ENCODE peak calls at places on chromosomes 11 and 22, in four cellular contexts. Q is K562, L is HepG2, W is GM12878. P is an unnamed sample.

GRCh38 chr22:28268176-28268575 is 349.1 kb upstream of the PITPNB start:
- DNase-seq in Q (no peak), L (no peak), W (no peak), P (no peak)

GRCh38 chr22:36220457-36220921 is 18.8 kb downstream of the APOL2 start:
- DNase-seq in Q (no peak), L (no peak), W (no peak), P (peak)

GRCh38 chr11:1755344-1756023 is 5.1 kb upstream of the IFITM10 start:
- DNase-seq in Q (no peak), L (no peak), W (no peak), P (no peak)

GRCh38 chr11:87083029-87083428 is 45.3 kb downstream of the TMEM135 start:
- DNase-seq in Q (no peak), L (no peak), W (no peak), P (no peak)

GRCh38 chr11:132134322-132134721 is 763.9 kb downstream of the NTM start:
- DNase-seq in Q (no peak), L (no peak), W (no peak), P (no peak)

GRCh38 chr11:12285811-12286222 is 91.6 kb upstream of the PARVA start:
- DNase-seq in Q (no peak), L (no peak), W (no peak), P (no peak)

GRCh38 chr11:1836011-1836945 is 1.5 kb downstream of the SYT8 start:
- DNase-seq in Q (no peak), L (no peak), W (no peak), P (no peak)

GRCh38 chr11:48033918-48034341 is 53.6 kb downstream of the PTPRJ start:
- DNase-seq in Q (no peak), L (no peak), W (no peak), P (no peak)

GRCh38 chr11:110059706-110060430 is 33.3 kb upstream of the ZC3H12C start:
- DNase-seq in Q (no peak), L (no peak), W (no peak), P (no peak)

GRCh38 chr11:32002311-32002710 is 88.6 kb upstream of the RCN1 start:
- DNase-seq in Q (no peak), L (no peak), W (no peak), P (no peak)

GRCh38 chr11:134781335-134781970 is 369.4 kb upstream of the B3GAT1 start:
- DNase-seq in Q (no peak), L (no peak), W (no peak), P (no peak)

GRCh38 chr11:68749501-68750196 is 1.7 kb downstream of the TESMIN start:
- DNase-seq in Q (no peak), L (no peak), W (no peak), P (no peak)

GRCh38 chr11:92843455-92843854 is 126.0 kb upstream of the MTNR1B start:
- DNase-seq in Q (no peak), L (no peak), W (no peak), P (no peak)

GRCh38 chr11:30830666-30831065 is 244.5 kb upstream of the MPPED2 start:
- DNase-seq in Q (no peak), L (no peak), W (no peak), P (no peak)

GRCh38 chr11:65150513-65151271 is 16.4 kb upstream of the SYVN1 start:
- DNase-seq in Q (peak), L (peak), W (peak), P (peak)

GRCh38 chr22:45656577-45656976 is 15.1 kb upstream of the ATXN10 start:
- DNase-seq in Q (no peak), L (peak), W (no peak), P (no peak)

GRCh38 chr11:62725686-62726085 is 1.6 kb downstream of the HNRNPUL2 start:
- DNase-seq in Q (peak), L (peak), W (no peak), P (no peak)

GRCh38 chr22:50434849-50435700 is 39.8 kb downstream of the SBF1 start:
- DNase-seq in Q (no peak), L (no peak), W (no peak), P (no peak)

GRCh38 chr11:116641561-116642045 is 131.2 kb downstream of the BUD13 start:
- DNase-seq in Q (peak), L (no peak), W (no peak), P (peak)

GRCh38 chr11:2443406-2443805 is 908 bp downstream of the TRPM5 start:
- DNase-seq in Q (no peak), L (no peak), W (no peak), P (no peak)

GRCh38 chr11:4539603-4540219 is 5.3 kb upstream of the OR52M1 start:
- DNase-seq in Q (peak), L (peak), W (no peak), P (peak)

GRCh38 chr22:46483353-46483752 is 54.1 kb downstream of the CELSR1 start:
- DNase-seq in Q (no peak), L (no peak), W (peak), P (no peak)

GRCh38 chr22:47114813-47115517 is 352.5 kb downstream of the TBC1D22A start:
- DNase-seq in Q (no peak), L (no peak), W (no peak), P (no peak)

GRCh38 chr11:73149105-73149504 is 7.0 kb upstream of the FCHSD2 start:
- DNase-seq in Q (no peak), L (no peak), W (no peak), P (no peak)

GRCh38 chr11:70763606-70764005 is 365.3 kb downstream of the CTTN start:
- DNase-seq in Q (no peak), L (no peak), W (no peak), P (no peak)

GRCh38 chr11:69744435-69744834 is 30.7 kb downstream of the FGF4 start:
- DNase-seq in Q (no peak), L (peak), W (no peak), P (no peak)

GRCh38 chr11:120357620-120358019 is 21.4 kb downstream of the ARHGEF12 start:
- DNase-seq in Q (no peak), L (no peak), W (no peak), P (no peak)

GRCh38 chr11:95450547-95451123 is 219.6 kb upstream of the SESN3 start:
- DNase-seq in Q (peak), L (no peak), W (no peak), P (no peak)

GRCh38 chr11:122703541-122704272 is 48.2 kb downstream of the UBASH3B start:
- DNase-seq in Q (no peak), L (no peak), W (no peak), P (no peak)

GRCh38 chr11:68273056-68273738 is 1.4 kb upstream of the C11orf24 start:
- DNase-seq in Q (no peak), L (no peak), W (no peak), P (no peak)

GRCh38 chr22:50641696-50642607 is 14.0 kb upstream of the ARSA start:
- DNase-seq in Q (no peak), L (peak), W (no peak), P (no peak)

GRCh38 chr11:119361056-119361787 is 14.7 kb upstream of the MFRP start:
- DNase-seq in Q (peak), L (peak), W (no peak), P (peak)

GRCh38 chr22:46029574-46030200 is 52.7 kb upstream of the WNT7B start:
- DNase-seq in Q (no peak), L (no peak), W (no peak), P (no peak)

GRCh38 chr22:17570851-17571631 is 7.7 kb downstream of the SLC25A18 start:
- DNase-seq in Q (no peak), L (no peak), W (no peak), P (no peak)

GRCh38 chr11:2586091-2586792 is 113.6 kb downstream of the KCNQ1OT1 start:
- DNase-seq in Q (no peak), L (no peak), W (no peak), P (no peak)

DNA sequence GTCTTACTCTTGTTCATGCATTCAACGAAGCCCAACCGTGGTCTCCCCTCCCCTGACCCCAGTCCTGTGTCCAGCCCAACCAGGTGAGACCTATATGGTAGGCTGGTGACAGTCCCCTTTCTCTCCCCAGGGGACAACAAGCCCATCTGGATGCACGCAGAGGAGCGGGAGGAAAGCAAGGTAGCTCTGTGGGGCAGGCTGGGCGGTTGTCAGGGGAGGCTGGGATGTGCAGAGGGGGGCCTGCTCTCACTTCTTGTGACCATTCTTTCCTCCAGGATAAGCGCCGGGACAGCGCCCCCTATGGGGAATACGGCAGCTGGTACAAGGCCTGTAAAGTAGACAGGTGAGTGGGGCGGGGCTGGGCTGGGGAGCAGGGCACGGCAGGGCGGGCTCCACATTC is 3.5 kb upstream of the RAB1B start:
- DNase-seq in Q (peak), L (no peak), W (no peak), P (no peak)
- TF ChIP-seq ESRRA in Q (no peak), L (no peak), W (no peak), P (no peak)

GRCh38 chr11:113242060-113242459 is 72.3 kb upstream of the TTC12 start:
- DNase-seq in Q (no peak), L (no peak), W (no peak), P (no peak)
- TF ChIP-seq POLR2AphosphoS2 in Q (no peak), L (no peak), W (no peak), P (no peak)

GRCh38 chr11:13868710-13869403 is 93.7 kb upstream of the SPON1 start:
- DNase-seq in Q (no peak), L (no peak), W (no peak), P (no peak)

GRCh38 chr11:13859986-13860385 is 102.5 kb upstream of the SPON1 start:
- DNase-seq in Q (no peak), L (no peak), W (no peak), P (no peak)

GRCh38 chr11:13857828-13858227 is 104.7 kb upstream of the SPON1 start:
- DNase-seq in Q (no peak), L (no peak), W (no peak), P (no peak)

GRCh38 chr11:13861411-13861810 is 101.1 kb upstream of the SPON1 start:
- DNase-seq in Q (no peak), L (no peak), W (no peak), P (no peak)

DNA sequence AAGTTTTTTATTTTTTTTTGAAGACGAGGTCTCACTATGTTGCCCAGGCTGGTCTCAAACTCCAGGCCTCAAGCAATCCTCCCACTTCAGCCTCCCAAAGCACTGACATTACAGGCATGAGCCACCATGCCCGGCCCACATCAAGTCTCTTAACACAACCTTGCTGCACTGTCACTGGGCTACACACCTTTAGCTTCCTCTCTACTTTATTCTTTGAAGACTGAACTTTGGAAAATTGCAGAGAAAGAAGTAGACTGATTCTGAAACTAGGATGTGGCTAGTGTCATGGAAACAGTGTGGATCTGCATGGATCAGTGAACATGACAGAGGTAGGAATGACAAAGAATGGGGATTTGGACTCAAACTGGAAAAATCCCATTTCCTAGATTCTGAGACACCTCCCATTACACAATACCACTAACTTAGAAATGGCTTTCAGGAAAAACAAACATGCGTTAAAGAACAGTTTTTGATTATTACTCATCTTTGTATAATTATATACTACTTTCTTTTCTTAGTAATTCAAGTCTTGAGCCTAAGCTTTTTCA is 99.6 kb upstream of the SPON1 start:
- DNase-seq in Q (no peak), L (no peak), W (no peak), P (no peak)
- TF ChIP-seq EP300 in Q (no peak), L (no peak), W (no peak), P (no peak)

DNA sequence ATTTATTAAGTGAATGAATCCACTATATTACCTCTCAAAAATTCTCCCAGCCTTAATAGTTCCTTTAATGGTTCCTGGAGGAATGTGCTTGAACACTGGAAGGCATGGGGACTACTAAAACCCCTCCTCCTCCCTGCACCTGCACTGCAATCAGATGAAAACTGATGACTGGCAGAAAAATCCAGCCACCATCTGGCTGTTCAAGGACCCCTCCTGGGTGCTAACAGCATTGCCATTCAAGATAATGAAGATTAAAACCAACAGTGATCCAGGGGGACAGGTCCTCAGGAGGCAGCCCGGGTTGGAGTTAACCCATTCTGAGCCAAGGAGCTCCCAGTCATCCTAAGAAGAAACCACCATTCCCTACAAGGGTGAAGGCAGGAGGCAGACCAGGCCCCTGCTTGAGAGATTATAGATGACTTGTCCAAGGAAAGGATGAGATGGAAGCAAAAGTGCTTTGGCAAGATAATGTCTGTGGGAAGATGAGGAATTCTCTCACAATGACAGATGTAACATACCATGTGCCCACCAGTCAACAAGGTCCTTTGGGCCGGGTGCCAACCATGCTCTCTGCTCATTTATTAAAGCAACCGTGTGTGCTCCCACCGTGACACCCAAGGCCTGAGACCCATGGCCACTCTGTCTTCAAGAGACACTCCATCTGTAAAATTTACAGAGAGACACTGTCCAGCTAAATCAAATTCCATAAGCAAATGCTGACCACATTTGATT is 90.6 kb downstream of the LARGE1 start:
- DNase-seq in Q (no peak), L (no peak), W (no peak), P (no peak)
- TF ChIP-seq ESRRA in Q (no peak), L (no peak), W (no peak), P (no peak)

DNA sequence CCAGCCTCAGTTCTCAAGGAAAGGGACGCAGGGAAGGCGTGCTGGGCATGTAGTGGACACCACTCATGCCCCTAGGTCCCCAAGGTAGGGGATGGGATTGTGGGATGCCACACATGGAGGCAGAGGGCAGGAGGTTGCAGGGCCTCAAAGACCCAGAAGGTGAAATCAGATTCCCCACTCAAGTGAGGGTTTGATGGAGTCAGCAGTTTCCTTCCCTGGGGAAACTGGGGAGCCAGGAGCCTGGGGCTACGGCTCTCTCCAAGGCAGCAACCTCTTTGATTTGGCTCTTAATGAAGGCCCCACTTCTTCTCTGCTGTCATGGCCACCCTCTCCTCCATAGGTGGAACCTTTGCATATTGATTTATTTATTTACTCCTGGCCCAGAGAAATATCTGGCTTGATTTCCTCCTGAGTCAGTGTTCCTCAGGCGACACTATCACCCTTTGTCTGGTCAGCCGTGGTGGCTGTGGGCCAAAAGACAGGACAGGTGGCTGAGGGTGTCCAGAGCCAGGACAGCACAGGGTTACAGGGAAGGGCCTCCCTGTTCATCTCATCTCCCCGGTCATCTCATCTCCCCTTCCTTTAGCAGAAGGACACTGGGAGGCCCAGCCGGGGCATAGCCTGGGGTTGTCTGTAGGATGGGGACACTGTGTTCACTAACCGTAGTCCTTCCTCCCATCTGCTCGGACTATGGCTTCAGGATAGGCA is 9.6 kb downstream of the GNAZ start:
- DNase-seq in Q (no peak), L (peak), W (no peak), P (no peak)
- TF ChIP-seq POLR2AphosphoS2 in Q (no peak), L (no peak), W (no peak), P (no peak)

GRCh38 chr22:39617761-39618757 is 47.5 kb downstream of the CACNA1I start:
- DNase-seq in Q (no peak), L (no peak), W (no peak), P (no peak)
- TF ChIP-seq EP300 in Q (no peak), L (no peak), W (no peak), P (no peak)

GRCh38 chr11:133597236-133597635 is 64.9 kb upstream of the OPCML start:
- DNase-seq in Q (no peak), L (no peak), W (no peak), P (no peak)
- TF ChIP-seq ESRRA in Q (no peak), L (no peak), W (no peak), P (no peak)

GRCh38 chr22:21632931-21633330 is 371 bp downstream of the CCDC116 start:
- DNase-seq in Q (no peak), L (no peak), W (no peak), P (no peak)

GRCh38 chr22:21634081-21634480 is 1.5 kb downstream of the CCDC116 start:
- DNase-seq in Q (no peak), L (no peak), W (no peak), P (no peak)

GRCh38 chr22:21631025-21631424 is 1.2 kb upstream of the YDJC start:
- DNase-seq in Q (peak), L (no peak), W (no peak), P (no peak)

GRCh38 chr22:21633481-21633880 is 921 bp downstream of the CCDC116 start:
- DNase-seq in Q (peak), L (no peak), W (no peak), P (no peak)

GRCh38 chr22:21632237-21632895 is at the start of gene CCDC116:
- DNase-seq in Q (peak), L (peak), W (no peak), P (peak)
- TF ChIP-seq POLR2AphosphoS2 in Q (peak), L (no peak), W (no peak), P (no peak)

DNA sequence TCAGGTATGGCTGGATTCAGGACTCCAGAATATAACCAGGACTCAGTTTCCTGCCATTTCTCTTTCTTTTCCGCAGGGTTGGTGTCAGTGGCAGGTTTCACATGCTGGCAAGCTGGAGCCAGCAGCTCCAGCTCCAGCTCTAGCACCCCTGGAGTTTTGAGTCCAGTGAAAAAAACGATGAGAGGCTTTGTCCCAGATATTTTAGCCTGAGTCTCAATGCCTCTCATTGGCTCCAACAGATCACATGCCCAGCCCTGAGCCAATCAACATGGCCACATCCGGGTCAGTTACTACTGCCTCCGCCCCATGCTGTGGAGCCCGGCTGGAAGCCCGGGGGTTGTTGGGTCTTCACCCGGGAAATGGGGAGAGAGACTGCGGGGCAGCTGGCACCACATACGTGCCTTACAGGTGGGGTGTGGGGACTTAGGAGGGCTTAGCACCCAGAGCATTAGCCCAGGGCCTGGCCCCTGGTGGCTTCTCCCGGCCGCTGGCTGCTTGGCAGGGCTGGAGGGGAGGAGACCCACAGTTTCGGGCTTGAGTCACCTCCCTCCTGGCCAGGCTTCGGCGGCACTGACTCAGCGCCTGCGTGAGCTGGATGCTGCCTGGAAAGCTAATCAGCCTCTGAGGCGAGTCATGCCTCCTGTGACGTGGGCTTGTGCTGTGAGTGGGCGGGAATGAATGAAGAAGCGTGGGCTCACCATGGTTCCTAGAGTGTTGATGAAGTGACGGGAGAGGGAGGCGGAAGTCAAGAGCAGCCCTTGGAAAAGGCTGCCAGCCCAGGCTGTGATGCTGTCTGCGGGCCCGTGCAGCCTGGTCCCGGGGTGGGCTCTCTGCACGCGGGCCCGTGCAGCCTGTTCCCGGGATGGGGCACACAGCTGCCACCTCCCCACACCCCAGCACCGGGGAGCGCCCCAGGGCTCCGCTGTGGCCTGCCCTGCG is 15.3 kb upstream of the MRTFA start:
- DNase-seq in Q (peak), L (peak), W (no peak), P (peak)
- TF ChIP-seq EP300 in Q (peak), L (no peak), W (no peak), P (no peak)

GRCh38 chr11:102868359-102868758 is 6.4 kb downstream of the MMP12 start:
- DNase-seq in Q (no peak), L (no peak), W (no peak), P (no peak)
- TF ChIP-seq ESRRA in Q (no peak), L (no peak), W (no peak), P (no peak)